ENCODE peak calls at places on chromosomes 12 and 14, in five cellular contexts. One of them, this sample, is unnamed.

GRCh38 chr14:80850197-80850814 is 91.2 kb downstream of the CEP128 start:
- DNase-seq in left ventricle myocardium inferior: no peak
- DNase-seq in spleen: no peak
- DNase-seq in right atrium auricular region: no peak
- DNase-seq in OCI-LY7: peak
- DNase-seq in this sample: peak

GRCh38 chr12:105279460-105280056 is 43.6 kb upstream of the APPL2 start:
- DNase-seq in left ventricle myocardium inferior: no peak
- DNase-seq in spleen: no peak
- DNase-seq in right atrium auricular region: no peak
- DNase-seq in OCI-LY7: peak
- DNase-seq in this sample: peak

GRCh38 chr12:121038861-121039654 is at the start of gene OASL:
- DNase-seq in left ventricle myocardium inferior: no peak
- DNase-seq in spleen: peak
- DNase-seq in right atrium auricular region: no peak
- DNase-seq in OCI-LY7: no peak
- DNase-seq in this sample: peak

GRCh38 chr12:49358548-49359141 is 8.6 kb upstream of the SPATS2 start:
- DNase-seq in left ventricle myocardium inferior: no peak
- DNase-seq in spleen: no peak
- DNase-seq in right atrium auricular region: peak
- DNase-seq in OCI-LY7: peak
- DNase-seq in this sample: peak

GRCh38 chr12:98325003-98325402 is 190.4 kb upstream of the TMPO start:
- DNase-seq in left ventricle myocardium inferior: no peak
- DNase-seq in spleen: no peak
- DNase-seq in right atrium auricular region: no peak
- DNase-seq in OCI-LY7: no peak
- DNase-seq in this sample: no peak

GRCh38 chr14:70770490-70770889 is 38.8 kb downstream of the MAP3K9 start:
- DNase-seq in left ventricle myocardium inferior: no peak
- DNase-seq in spleen: no peak
- DNase-seq in right atrium auricular region: no peak
- DNase-seq in OCI-LY7: no peak
- DNase-seq in this sample: no peak

GRCh38 chr14:91373591-91374245 is 43.9 kb downstream of the CCDC88C start:
- DNase-seq in left ventricle myocardium inferior: no peak
- DNase-seq in spleen: no peak
- DNase-seq in right atrium auricular region: no peak
- DNase-seq in OCI-LY7: peak
- DNase-seq in this sample: peak

GRCh38 chr12:6452908-6453630 is 1.2 kb downstream of the TAPBPL start:
- DNase-seq in left ventricle myocardium inferior: peak
- DNase-seq in spleen: peak
- DNase-seq in right atrium auricular region: no peak
- DNase-seq in OCI-LY7: no peak
- DNase-seq in this sample: no peak

GRCh38 chr14:50082308-50082742 is 34.0 kb downstream of the VCPKMT start:
- DNase-seq in left ventricle myocardium inferior: no peak
- DNase-seq in spleen: no peak
- DNase-seq in right atrium auricular region: no peak
- DNase-seq in OCI-LY7: peak
- DNase-seq in this sample: no peak

GRCh38 chr14:93232159-93232558 is 25.1 kb downstream of the UBR7 start:
- DNase-seq in left ventricle myocardium inferior: no peak
- DNase-seq in spleen: no peak
- DNase-seq in right atrium auricular region: no peak
- DNase-seq in OCI-LY7: no peak
- DNase-seq in this sample: no peak

GRCh38 chr14:50343424-50343823 is 31.3 kb downstream of the DMAC2L start:
- DNase-seq in left ventricle myocardium inferior: no peak
- DNase-seq in spleen: no peak
- DNase-seq in right atrium auricular region: no peak
- DNase-seq in OCI-LY7: no peak
- DNase-seq in this sample: no peak

GRCh38 chr12:41510470-41510869 is 322.4 kb downstream of the PDZRN4 start:
- DNase-seq in left ventricle myocardium inferior: no peak
- DNase-seq in spleen: no peak
- DNase-seq in right atrium auricular region: no peak
- DNase-seq in OCI-LY7: peak
- DNase-seq in this sample: no peak

GRCh38 chr12:90069711-90070110 is 361.1 kb upstream of the ATP2B1 start:
- DNase-seq in left ventricle myocardium inferior: no peak
- DNase-seq in spleen: no peak
- DNase-seq in right atrium auricular region: no peak
- DNase-seq in OCI-LY7: no peak
- DNase-seq in this sample: no peak

GRCh38 chr12:131275824-131276223 is 322.1 kb downstream of the ADGRD1 start:
- DNase-seq in left ventricle myocardium inferior: peak
- DNase-seq in spleen: peak
- DNase-seq in right atrium auricular region: no peak
- DNase-seq in OCI-LY7: no peak
- DNase-seq in this sample: no peak

GRCh38 chr14:53237488-53237887 is 84.4 kb upstream of the DDHD1 start:
- DNase-seq in left ventricle myocardium inferior: no peak
- DNase-seq in spleen: no peak
- DNase-seq in right atrium auricular region: no peak
- DNase-seq in OCI-LY7: no peak
- DNase-seq in this sample: no peak

GRCh38 chr14:100445436-100446088 is 122.4 kb downstream of the SLC25A47 start:
- DNase-seq in left ventricle myocardium inferior: no peak
- DNase-seq in spleen: no peak
- DNase-seq in right atrium auricular region: peak
- DNase-seq in OCI-LY7: no peak
- DNase-seq in this sample: no peak

GRCh38 chr12:95607642-95608041 is 56.4 kb upstream of the USP44 start:
- DNase-seq in left ventricle myocardium inferior: no peak
- DNase-seq in spleen: no peak
- DNase-seq in right atrium auricular region: no peak
- DNase-seq in OCI-LY7: no peak
- DNase-seq in this sample: no peak

GRCh38 chr12:14774944-14775651 is 28.2 kb downstream of the WBP11 start:
- DNase-seq in left ventricle myocardium inferior: peak
- DNase-seq in spleen: peak
- DNase-seq in right atrium auricular region: peak
- DNase-seq in OCI-LY7: peak
- DNase-seq in this sample: peak

GRCh38 chr12:650983-651382 is 12.3 kb downstream of the NINJ2 start:
- DNase-seq in left ventricle myocardium inferior: no peak
- DNase-seq in spleen: peak
- DNase-seq in right atrium auricular region: no peak
- DNase-seq in OCI-LY7: no peak
- DNase-seq in this sample: no peak
- TF ChIP-seq CTCF in left ventricle myocardium inferior: no peak
- TF ChIP-seq CTCF in spleen: no peak
- TF ChIP-seq CTCF in right atrium auricular region: no peak
- TF ChIP-seq CTCF in OCI-LY7: peak
- TF ChIP-seq CTCF in this sample: no peak

GRCh38 chr14:57182760-57183503 is 85.8 kb downstream of the EXOC5 start:
- DNase-seq in left ventricle myocardium inferior: no peak
- DNase-seq in spleen: no peak
- DNase-seq in right atrium auricular region: no peak
- DNase-seq in OCI-LY7: peak
- DNase-seq in this sample: peak
- TF ChIP-seq CTCF in left ventricle myocardium inferior: no peak
- TF ChIP-seq CTCF in spleen: no peak
- TF ChIP-seq CTCF in right atrium auricular region: no peak
- TF ChIP-seq CTCF in OCI-LY7: peak
- TF ChIP-seq CTCF in this sample: peak

GRCh38 chr14:76467843-76468242 is 91.9 kb downstream of the ESRRB start:
- DNase-seq in left ventricle myocardium inferior: no peak
- DNase-seq in spleen: no peak
- DNase-seq in right atrium auricular region: no peak
- DNase-seq in OCI-LY7: no peak
- DNase-seq in this sample: no peak

GRCh38 chr14:76472199-76472723 is 96.3 kb downstream of the ESRRB start:
- DNase-seq in left ventricle myocardium inferior: no peak
- DNase-seq in spleen: no peak
- DNase-seq in right atrium auricular region: no peak
- DNase-seq in OCI-LY7: no peak
- DNase-seq in this sample: no peak

GRCh38 chr14:76473381-76474263 is 97.7 kb downstream of the ESRRB start:
- DNase-seq in left ventricle myocardium inferior: peak
- DNase-seq in spleen: no peak
- DNase-seq in right atrium auricular region: no peak
- DNase-seq in OCI-LY7: no peak
- DNase-seq in this sample: no peak
- TF ChIP-seq CTCF in left ventricle myocardium inferior: peak
- TF ChIP-seq CTCF in spleen: no peak
- TF ChIP-seq CTCF in right atrium auricular region: no peak
- TF ChIP-seq CTCF in OCI-LY7: no peak
- TF ChIP-seq CTCF in this sample: no peak

GRCh38 chr14:54564799-54565235 is 2.1 kb upstream of the SAMD4A start:
- DNase-seq in left ventricle myocardium inferior: no peak
- DNase-seq in spleen: no peak
- DNase-seq in right atrium auricular region: no peak
- DNase-seq in OCI-LY7: no peak
- DNase-seq in this sample: no peak
- TF ChIP-seq CTCF in left ventricle myocardium inferior: no peak
- TF ChIP-seq CTCF in spleen: no peak
- TF ChIP-seq CTCF in right atrium auricular region: no peak
- TF ChIP-seq CTCF in OCI-LY7: no peak
- TF ChIP-seq CTCF in this sample: no peak

GRCh38 chr12:76288218-76288617 is 60.0 kb downstream of the BBS10 start:
- DNase-seq in left ventricle myocardium inferior: no peak
- DNase-seq in spleen: no peak
- DNase-seq in right atrium auricular region: no peak
- DNase-seq in OCI-LY7: no peak
- DNase-seq in this sample: no peak

GRCh38 chr12:76282744-76283143 is 65.5 kb downstream of the BBS10 start:
- DNase-seq in left ventricle myocardium inferior: no peak
- DNase-seq in spleen: no peak
- DNase-seq in right atrium auricular region: no peak
- DNase-seq in OCI-LY7: no peak
- DNase-seq in this sample: no peak

DNA sequence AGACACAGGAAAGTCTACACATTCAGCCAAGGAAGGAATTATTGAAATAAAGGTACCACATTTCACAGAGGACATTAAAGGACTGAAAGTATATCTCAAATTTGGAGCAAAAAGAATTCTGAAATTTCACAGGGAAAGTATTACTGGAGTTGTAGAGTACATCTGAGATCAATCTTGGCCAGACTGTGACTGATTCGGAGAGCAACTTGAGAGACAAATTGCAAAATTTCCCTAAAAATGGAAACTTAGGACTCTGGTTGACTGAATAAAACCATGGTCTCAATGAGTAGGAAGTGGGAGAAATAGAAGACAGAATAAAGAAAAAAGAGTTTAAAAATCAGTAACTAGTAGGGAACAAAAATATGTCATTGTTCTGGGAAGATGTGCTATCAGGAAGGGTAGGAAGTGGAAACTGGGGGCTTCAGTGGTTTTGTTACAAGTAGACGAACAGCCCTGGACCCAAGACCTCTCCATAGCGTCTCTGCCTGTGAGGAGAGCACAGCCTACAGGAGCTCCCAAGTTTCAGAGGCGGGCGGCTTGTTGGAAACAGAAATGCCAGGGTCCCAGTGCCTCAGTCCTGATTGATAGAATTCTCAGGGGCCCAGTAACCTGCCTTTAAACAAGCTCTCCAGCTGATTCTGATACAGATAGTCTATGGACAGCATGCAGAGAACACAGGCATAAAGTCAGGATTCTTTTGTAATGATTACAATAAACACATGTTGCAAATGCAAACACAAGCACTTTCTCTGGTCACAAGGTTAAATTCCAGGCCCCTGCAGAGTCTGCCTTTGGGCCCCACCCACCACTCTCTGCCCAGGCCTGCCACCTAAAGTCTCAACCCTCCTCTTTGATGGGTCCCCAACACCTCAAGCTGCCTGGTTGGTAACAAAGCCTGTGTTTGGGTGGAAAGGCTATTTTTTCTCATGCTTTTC is 63.1 kb downstream of the BBS10 start:
- DNase-seq in left ventricle myocardium inferior: no peak
- DNase-seq in spleen: no peak
- DNase-seq in right atrium auricular region: no peak
- DNase-seq in OCI-LY7: no peak
- DNase-seq in this sample: no peak
- TF ChIP-seq CTCF in left ventricle myocardium inferior: no peak
- TF ChIP-seq CTCF in spleen: no peak
- TF ChIP-seq CTCF in right atrium auricular region: no peak
- TF ChIP-seq CTCF in OCI-LY7: no peak
- TF ChIP-seq CTCF in this sample: no peak

GRCh38 chr14:83004456-83005006 is 1470.9 kb upstream of the SEL1L start:
- DNase-seq in left ventricle myocardium inferior: no peak
- DNase-seq in spleen: no peak
- DNase-seq in right atrium auricular region: no peak
- DNase-seq in OCI-LY7: no peak
- DNase-seq in this sample: no peak

DNA sequence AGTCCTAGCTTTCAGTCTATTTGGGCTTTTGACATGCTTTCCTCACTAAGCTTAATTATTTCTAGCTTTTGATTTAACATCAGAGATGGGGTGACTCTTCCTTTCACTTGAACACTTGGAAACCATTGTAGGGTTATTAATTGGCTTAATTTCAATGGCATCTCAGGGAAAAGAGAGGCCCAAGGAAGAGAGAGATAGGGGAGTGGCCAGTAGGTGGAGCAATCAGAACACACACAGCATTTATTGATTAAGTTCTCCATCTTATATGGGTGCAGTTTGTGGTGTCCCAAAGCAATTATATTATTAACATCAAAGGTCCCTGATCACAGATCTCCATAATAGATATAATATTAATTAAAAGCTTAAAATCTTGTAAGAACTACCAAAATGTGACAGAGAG is 1466.1 kb upstream of the SEL1L start:
- DNase-seq in left ventricle myocardium inferior: no peak
- DNase-seq in spleen: no peak
- DNase-seq in right atrium auricular region: no peak
- DNase-seq in OCI-LY7: no peak
- DNase-seq in this sample: no peak
- TF ChIP-seq CTCF in left ventricle myocardium inferior: peak
- TF ChIP-seq CTCF in spleen: no peak
- TF ChIP-seq CTCF in right atrium auricular region: no peak
- TF ChIP-seq CTCF in OCI-LY7: peak
- TF ChIP-seq CTCF in this sample: no peak

DNA sequence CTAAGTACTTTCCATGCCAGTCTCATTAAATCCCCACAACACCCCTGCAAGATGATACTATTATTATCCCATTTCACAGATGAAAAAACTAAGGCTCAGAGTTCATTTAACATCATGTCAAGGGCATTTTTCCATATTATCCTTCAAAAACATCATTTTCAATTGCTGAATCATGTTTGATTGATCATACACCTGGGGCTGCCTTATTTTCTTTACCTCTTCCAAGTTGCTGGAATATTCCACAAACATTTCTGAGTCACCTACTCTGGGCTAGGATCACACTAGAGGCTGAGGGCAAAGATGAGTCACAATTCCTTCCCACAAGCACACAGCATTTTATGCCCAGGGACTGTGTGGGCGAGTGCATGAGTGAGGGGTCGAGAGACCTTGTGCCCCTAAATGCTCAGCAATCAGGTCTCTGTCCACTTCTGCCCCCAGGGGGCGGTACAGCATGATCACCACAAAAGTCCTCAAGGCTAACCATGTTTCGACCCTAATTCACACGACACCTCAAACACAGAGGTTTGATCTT is 14.1 kb upstream of the TMEM119 start:
- DNase-seq in left ventricle myocardium inferior: no peak
- DNase-seq in spleen: no peak
- DNase-seq in right atrium auricular region: no peak
- DNase-seq in OCI-LY7: peak
- DNase-seq in this sample: no peak
- TF ChIP-seq CTCF in left ventricle myocardium inferior: peak
- TF ChIP-seq CTCF in spleen: peak
- TF ChIP-seq CTCF in right atrium auricular region: no peak
- TF ChIP-seq CTCF in OCI-LY7: peak
- TF ChIP-seq CTCF in this sample: peak

GRCh38 chr14:21498540-21499526 is 12.3 kb downstream of the METTL3 start:
- DNase-seq in left ventricle myocardium inferior: no peak
- DNase-seq in spleen: no peak
- DNase-seq in right atrium auricular region: no peak
- DNase-seq in OCI-LY7: peak
- DNase-seq in this sample: peak
- TF ChIP-seq CTCF in left ventricle myocardium inferior: peak
- TF ChIP-seq CTCF in spleen: peak
- TF ChIP-seq CTCF in right atrium auricular region: peak
- TF ChIP-seq CTCF in OCI-LY7: peak
- TF ChIP-seq CTCF in this sample: peak

This sample was measured in GM10248.